ENCODE peak calls at places on chromosomes 11 and 22, in six cellular contexts. One of them, this sample, is unnamed.

GRCh38 chr11:9512370-9513019 is 51.7 kb downstream of the ZNF143 start:
- DNase-seq in right lobe of liver: no peak
- DNase-seq in A549: no peak
- DNase-seq in Calu3: no peak
- DNase-seq in fibroblast of lung: no peak
- DNase-seq in AG09309: no peak
- DNase-seq in this sample: no peak

GRCh38 chr11:76217653-76218160 is 11.4 kb upstream of the WNT11 start:
- DNase-seq in right lobe of liver: no peak
- DNase-seq in A549: no peak
- DNase-seq in Calu3: no peak
- DNase-seq in fibroblast of lung: no peak
- DNase-seq in AG09309: no peak
- DNase-seq in this sample: no peak

GRCh38 chr22:20239063-20239950 is 28.8 kb downstream of the RTN4R start:
- DNase-seq in right lobe of liver: no peak
- DNase-seq in A549: no peak
- DNase-seq in Calu3: no peak
- DNase-seq in fibroblast of lung: no peak
- DNase-seq in AG09309: no peak
- DNase-seq in this sample: no peak

GRCh38 chr11:132784441-132784840 is 747.9 kb downstream of the OPCML start:
- DNase-seq in right lobe of liver: no peak
- DNase-seq in A549: no peak
- DNase-seq in Calu3: no peak
- DNase-seq in fibroblast of lung: peak
- DNase-seq in AG09309: no peak
- DNase-seq in this sample: no peak

GRCh38 chr22:29738118-29738815 is 18.5 kb downstream of the CABP7 start:
- DNase-seq in right lobe of liver: no peak
- DNase-seq in A549: no peak
- DNase-seq in Calu3: no peak
- DNase-seq in fibroblast of lung: no peak
- DNase-seq in AG09309: no peak
- DNase-seq in this sample: no peak

GRCh38 chr11:16096336-16096735 is 260.0 kb downstream of the SOX6 start:
- DNase-seq in right lobe of liver: no peak
- DNase-seq in A549: no peak
- DNase-seq in Calu3: no peak
- DNase-seq in fibroblast of lung: peak
- DNase-seq in AG09309: no peak
- DNase-seq in this sample: no peak

GRCh38 chr22:27581688-27582087 is 219.9 kb downstream of the MN1 start:
- DNase-seq in right lobe of liver: no peak
- DNase-seq in A549: no peak
- DNase-seq in Calu3: no peak
- DNase-seq in fibroblast of lung: peak
- DNase-seq in AG09309: no peak
- DNase-seq in this sample: no peak

GRCh38 chr11:28170759-28171158 is 62.6 kb downstream of the METTL15 start:
- DNase-seq in right lobe of liver: no peak
- DNase-seq in A549: no peak
- DNase-seq in Calu3: no peak
- DNase-seq in fibroblast of lung: no peak
- DNase-seq in AG09309: no peak
- DNase-seq in this sample: no peak

GRCh38 chr22:24810043-24810749 is 4.2 kb downstream of the SGSM1 start:
- DNase-seq in right lobe of liver: no peak
- DNase-seq in A549: no peak
- DNase-seq in Calu3: no peak
- DNase-seq in fibroblast of lung: no peak
- DNase-seq in AG09309: no peak
- DNase-seq in this sample: no peak

GRCh38 chr22:29569011-29569678 is 11.8 kb downstream of the NIPSNAP1 start:
- DNase-seq in right lobe of liver: no peak
- DNase-seq in A549: no peak
- DNase-seq in Calu3: no peak
- DNase-seq in fibroblast of lung: no peak
- DNase-seq in AG09309: no peak
- DNase-seq in this sample: no peak

GRCh38 chr22:17733484-17733883 is 40.8 kb downstream of the BID start:
- DNase-seq in right lobe of liver: peak
- DNase-seq in A549: no peak
- DNase-seq in Calu3: no peak
- DNase-seq in fibroblast of lung: no peak
- DNase-seq in AG09309: no peak
- DNase-seq in this sample: no peak

GRCh38 chr11:15258433-15259350 is 144.0 kb downstream of the INSC start:
- DNase-seq in right lobe of liver: no peak
- DNase-seq in A549: peak
- DNase-seq in Calu3: peak
- DNase-seq in fibroblast of lung: peak
- DNase-seq in AG09309: no peak
- DNase-seq in this sample: no peak

GRCh38 chr11:27039873-27040272 is 742 bp upstream of the BBOX1 start:
- DNase-seq in right lobe of liver: no peak
- DNase-seq in A549: no peak
- DNase-seq in Calu3: no peak
- DNase-seq in fibroblast of lung: no peak
- DNase-seq in AG09309: no peak
- DNase-seq in this sample: no peak

GRCh38 chr11:74070713-74071506 is 62.0 kb upstream of the UCP3 start:
- DNase-seq in right lobe of liver: no peak
- DNase-seq in A549: no peak
- DNase-seq in Calu3: no peak
- DNase-seq in fibroblast of lung: no peak
- DNase-seq in AG09309: no peak
- DNase-seq in this sample: no peak

GRCh38 chr11:125148743-125149142 is 15.8 kb upstream of the PKNOX2 start:
- DNase-seq in right lobe of liver: no peak
- DNase-seq in A549: no peak
- DNase-seq in Calu3: no peak
- DNase-seq in fibroblast of lung: no peak
- DNase-seq in AG09309: no peak
- DNase-seq in this sample: no peak

GRCh38 chr22:19115628-19116027 is 6.6 kb downstream of the DGCR2 start:
- DNase-seq in right lobe of liver: no peak
- DNase-seq in A549: no peak
- DNase-seq in Calu3: no peak
- DNase-seq in fibroblast of lung: no peak
- DNase-seq in AG09309: no peak
- DNase-seq in this sample: no peak

GRCh38 chr11:113690619-113691569 is 15.2 kb downstream of the TMPRSS5 start:
- DNase-seq in right lobe of liver: no peak
- DNase-seq in A549: peak
- DNase-seq in Calu3: peak
- DNase-seq in fibroblast of lung: peak
- DNase-seq in AG09309: peak
- DNase-seq in this sample: no peak

GRCh38 chr22:19962246-19962908 is 20.8 kb upstream of the TXNRD2 start:
- DNase-seq in right lobe of liver: peak
- DNase-seq in A549: peak
- DNase-seq in Calu3: peak
- DNase-seq in fibroblast of lung: peak
- DNase-seq in AG09309: no peak
- DNase-seq in this sample: peak

GRCh38 chr11:91435694-91436375 is 788.8 kb upstream of the FAT3 start:
- DNase-seq in right lobe of liver: no peak
- DNase-seq in A549: no peak
- DNase-seq in Calu3: no peak
- DNase-seq in fibroblast of lung: no peak
- DNase-seq in AG09309: no peak
- DNase-seq in this sample: no peak

GRCh38 chr22:29951675-29952413 is 68.9 kb downstream of the MTMR3 start:
- DNase-seq in right lobe of liver: no peak
- DNase-seq in A549: no peak
- DNase-seq in Calu3: no peak
- DNase-seq in fibroblast of lung: no peak
- DNase-seq in AG09309: no peak
- DNase-seq in this sample: no peak

GRCh38 chr11:94674005-94674491 is 94.1 kb upstream of the AMOTL1 start:
- DNase-seq in right lobe of liver: no peak
- DNase-seq in A549: no peak
- DNase-seq in Calu3: no peak
- DNase-seq in fibroblast of lung: no peak
- DNase-seq in AG09309: no peak
- DNase-seq in this sample: no peak

GRCh38 chr11:126393143-126393542 is 37.7 kb downstream of the ST3GAL4 start:
- DNase-seq in right lobe of liver: no peak
- DNase-seq in A549: no peak
- DNase-seq in Calu3: no peak
- DNase-seq in fibroblast of lung: no peak
- DNase-seq in AG09309: no peak
- DNase-seq in this sample: no peak

GRCh38 chr11:69215216-69215615 is 59.5 kb downstream of the SMIM38 start:
- DNase-seq in right lobe of liver: peak
- DNase-seq in A549: no peak
- DNase-seq in Calu3: no peak
- DNase-seq in fibroblast of lung: no peak
- DNase-seq in AG09309: no peak
- DNase-seq in this sample: peak

GRCh38 chr11:115996808-115997188 is 492.6 kb upstream of the CADM1 start:
- DNase-seq in right lobe of liver: no peak
- DNase-seq in A549: no peak
- DNase-seq in Calu3: no peak
- DNase-seq in fibroblast of lung: no peak
- DNase-seq in AG09309: no peak
- DNase-seq in this sample: no peak

DNA sequence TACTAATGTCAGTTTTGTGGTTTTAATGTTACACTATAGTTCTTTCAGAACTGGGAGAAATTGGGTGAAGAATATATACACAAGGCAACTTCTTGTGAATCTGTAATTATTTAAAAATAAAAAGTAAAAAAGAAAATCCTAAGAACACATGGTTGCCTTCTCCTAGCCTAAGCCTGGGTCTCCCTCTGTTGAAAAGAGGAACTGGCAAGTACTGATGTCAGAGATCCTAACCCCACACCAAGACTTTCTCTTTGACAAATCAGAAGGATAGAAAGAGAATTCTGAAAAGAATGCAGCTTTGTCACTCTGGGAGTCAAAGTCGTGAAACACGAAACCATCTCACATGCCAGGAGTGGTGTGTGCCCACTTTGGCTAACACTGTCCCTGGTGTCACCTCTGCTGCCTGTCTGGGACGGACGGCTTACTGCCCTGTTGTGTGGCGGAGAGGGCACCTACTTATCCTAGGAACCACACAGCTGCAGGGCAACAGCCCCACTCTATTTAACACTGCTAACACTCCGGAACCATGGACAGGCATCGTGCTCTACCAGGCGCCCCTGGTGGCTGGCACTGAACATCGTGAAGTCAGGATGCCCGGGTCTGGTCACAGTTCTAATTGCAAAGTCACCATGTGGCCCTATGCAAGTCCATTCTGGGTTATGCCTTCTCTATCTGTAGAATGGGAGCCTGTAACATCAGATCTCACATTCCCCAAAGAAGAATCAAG is 108.8 kb upstream of the CD82 start:
- DNase-seq in right lobe of liver: no peak
- DNase-seq in A549: peak
- DNase-seq in Calu3: peak
- DNase-seq in fibroblast of lung: no peak
- DNase-seq in AG09309: no peak
- DNase-seq in this sample: no peak
- TF ChIP-seq CTCF in right lobe of liver: peak
- TF ChIP-seq CTCF in A549: peak
- TF ChIP-seq CTCF in Calu3: no peak
- TF ChIP-seq CTCF in fibroblast of lung: peak
- TF ChIP-seq CTCF in AG09309: peak
- TF ChIP-seq CTCF in this sample: peak

DNA sequence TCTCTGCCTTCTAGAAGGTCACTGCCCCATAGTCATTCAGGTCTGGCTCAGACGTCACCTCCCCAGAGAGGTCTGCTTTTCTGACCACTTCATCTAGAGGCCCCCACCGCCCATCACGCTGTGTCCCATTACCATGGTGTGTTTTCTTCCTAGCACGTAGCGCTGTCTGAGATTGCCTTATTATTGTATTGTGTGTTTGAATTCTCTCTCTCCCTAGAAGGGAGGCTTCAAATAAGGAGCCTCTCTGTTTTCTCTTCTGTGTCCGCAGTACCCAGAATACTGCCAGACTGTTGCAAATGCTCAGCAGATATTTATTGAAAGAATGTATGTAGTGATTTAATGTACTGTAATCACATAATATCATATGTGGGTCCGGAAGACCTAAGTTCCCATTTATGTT is 10.1 kb downstream of the TAB1 start:
- DNase-seq in right lobe of liver: no peak
- DNase-seq in A549: no peak
- DNase-seq in Calu3: no peak
- DNase-seq in fibroblast of lung: no peak
- DNase-seq in AG09309: no peak
- DNase-seq in this sample: no peak
- TF ChIP-seq CTCF in right lobe of liver: no peak
- TF ChIP-seq CTCF in A549: no peak
- TF ChIP-seq CTCF in Calu3: no peak
- TF ChIP-seq CTCF in fibroblast of lung: no peak
- TF ChIP-seq CTCF in AG09309: no peak
- TF ChIP-seq CTCF in this sample: no peak

GRCh38 chr11:134725939-134726639 is 314.0 kb upstream of the B3GAT1 start:
- DNase-seq in right lobe of liver: no peak
- DNase-seq in A549: peak
- DNase-seq in Calu3: no peak
- DNase-seq in fibroblast of lung: no peak
- DNase-seq in AG09309: no peak
- DNase-seq in this sample: no peak
- TF ChIP-seq CTCF in right lobe of liver: no peak
- TF ChIP-seq CTCF in A549: no peak
- TF ChIP-seq CTCF in Calu3: no peak
- TF ChIP-seq CTCF in fibroblast of lung: no peak
- TF ChIP-seq CTCF in AG09309: no peak
- TF ChIP-seq CTCF in this sample: peak

GRCh38 chr11:29333993-29334780 is 682.6 kb downstream of the KCNA4 start:
- DNase-seq in right lobe of liver: no peak
- DNase-seq in A549: peak
- DNase-seq in Calu3: peak
- DNase-seq in fibroblast of lung: peak
- DNase-seq in AG09309: no peak
- DNase-seq in this sample: no peak
- TF ChIP-seq CTCF in right lobe of liver: peak
- TF ChIP-seq CTCF in A549: peak
- TF ChIP-seq CTCF in Calu3: peak
- TF ChIP-seq CTCF in fibroblast of lung: peak
- TF ChIP-seq CTCF in AG09309: peak
- TF ChIP-seq CTCF in this sample: peak

GRCh38 chr11:121321614-121322243 is 29.2 kb downstream of the SC5D start:
- DNase-seq in right lobe of liver: peak
- DNase-seq in A549: no peak
- DNase-seq in Calu3: peak
- DNase-seq in fibroblast of lung: peak
- DNase-seq in AG09309: no peak
- DNase-seq in this sample: no peak
- TF ChIP-seq CTCF in right lobe of liver: peak
- TF ChIP-seq CTCF in A549: no peak
- TF ChIP-seq CTCF in Calu3: no peak
- TF ChIP-seq CTCF in fibroblast of lung: peak
- TF ChIP-seq CTCF in AG09309: peak
- TF ChIP-seq CTCF in this sample: no peak